ENCODE peak calls at places on chromosome 5, in four cellular contexts. One of them, this sample, is unnamed.

GRCh38 chr5:174428895-174429294 is 295.5 kb upstream of the MSX2 start:
- DNase-seq in SW 1271: no peak
- DNase-seq in non-pigmented ciliary epithelial cell: no peak
- DNase-seq in GM12891: no peak
- DNase-seq in this sample: no peak

GRCh38 chr5:151222054-151222768 is 1.7 kb downstream of the CCDC69 start:
- DNase-seq in SW 1271: no peak
- DNase-seq in non-pigmented ciliary epithelial cell: no peak
- DNase-seq in GM12891: no peak
- DNase-seq in this sample: no peak

GRCh38 chr5:132103969-132104391 is 30.4 kb downstream of the CSF2 start:
- DNase-seq in SW 1271: no peak
- DNase-seq in non-pigmented ciliary epithelial cell: no peak
- DNase-seq in GM12891: no peak
- DNase-seq in this sample: no peak

GRCh38 chr5:6773342-6774035 is 60.3 kb downstream of the TENT4A start:
- DNase-seq in SW 1271: no peak
- DNase-seq in non-pigmented ciliary epithelial cell: no peak
- DNase-seq in GM12891: no peak
- DNase-seq in this sample: no peak

GRCh38 chr5:139675213-139675612 is 27.1 kb downstream of the CXXC5 start:
- DNase-seq in SW 1271: no peak
- DNase-seq in non-pigmented ciliary epithelial cell: no peak
- DNase-seq in GM12891: no peak
- DNase-seq in this sample: no peak

GRCh38 chr5:127254729-127255284 is 35.8 kb upstream of the MEGF10 start:
- DNase-seq in SW 1271: no peak
- DNase-seq in non-pigmented ciliary epithelial cell: peak; percentile 65
- DNase-seq in GM12891: no peak
- DNase-seq in this sample: no peak

GRCh38 chr5:170338933-170339779 is 41.6 kb upstream of the LCP2 start:
- DNase-seq in SW 1271: no peak
- DNase-seq in non-pigmented ciliary epithelial cell: no peak
- DNase-seq in GM12891: peak; percentile 50
- DNase-seq in this sample: peak; percentile 67

GRCh38 chr5:91521313-91521712 is 138.2 kb upstream of the ARRDC3 start:
- DNase-seq in SW 1271: no peak
- DNase-seq in non-pigmented ciliary epithelial cell: no peak
- DNase-seq in GM12891: no peak
- DNase-seq in this sample: no peak

GRCh38 chr5:144072518-144072927 is 97.9 kb downstream of the YIPF5 start:
- DNase-seq in SW 1271: no peak
- DNase-seq in non-pigmented ciliary epithelial cell: peak; percentile 46
- DNase-seq in GM12891: no peak
- DNase-seq in this sample: no peak